ENCODE peak calls at places on chromosomes 1 and 21, in six cellular contexts. U, Z, Q, B, W and A are unnamed samples.
A peak's percentile ranks its signal among the peaks of the same experiment; 100 is the strongest.

GRCh38 chr1:226060976-226061792 is 1.3 kb upstream of the H3-3A start:
- DNase-seq in U (no peak), Z (peak; percentile 38), W (no peak), Q (no peak), B (peak; percentile 25), A (no peak)

GRCh38 chr1:54114001-54114400 is 38.8 kb downstream of the CDCP2 start:
- DNase-seq in U (no peak), Z (no peak), Q (no peak), B (no peak), W (no peak), A (no peak)

GRCh38 chr1:19941121-19941520 is 17.7 kb upstream of the PLA2G2E start:
- DNase-seq in Z (no peak), B (no peak), W (no peak), U (no peak), Q (no peak), A (no peak)

GRCh38 chr1:31981976-31982375 is 31.7 kb upstream of the KHDRBS1 start:
- DNase-seq in B (peak; percentile 33), W (no peak), Q (no peak), Z (no peak), U (no peak), A (peak; percentile 82)

GRCh38 chr1:179105393-179105792 is 23.5 kb downstream of the TOR3A start:
- DNase-seq in W (peak; percentile 89), Q (no peak), Z (no peak), U (no peak), B (peak; percentile 63), A (no peak)

GRCh38 chr1:51189421-51190073 is 46.5 kb upstream of the RNF11 start:
- DNase-seq in W (peak; percentile 64), U (no peak), B (peak; percentile 79), Q (peak; percentile 38), Z (peak; percentile 84), A (peak; percentile 56)

GRCh38 chr1:23599125-23599524 is 39.8 kb upstream of the ID3 start:
- DNase-seq in U (no peak), W (no peak), Z (no peak), B (no peak), Q (no peak), A (no peak)

GRCh38 chr1:64941466-64942117 is 24.8 kb downstream of the JAK1 start:
- DNase-seq in W (no peak), Z (no peak), U (no peak), Q (no peak), B (no peak), A (no peak)

GRCh38 chr1:59878370-59878769 is 48.2 kb downstream of the CYP2J2 start:
- DNase-seq in U (no peak), Z (no peak), W (peak; percentile 42), B (no peak), Q (no peak), A (no peak)

GRCh38 chr1:23624440-23624839 is 65.1 kb upstream of the ID3 start:
- DNase-seq in Z (no peak), Q (no peak), W (no peak), U (no peak), B (no peak), A (no peak)

GRCh38 chr1:26290061-26290415 is 10.2 kb downstream of the SH3BGRL3 start:
- DNase-seq in Q (no peak), B (no peak), U (no peak), W (no peak), Z (no peak), A (no peak)

GRCh38 chr1:68046423-68046822 is 4.0 kb downstream of the DIRAS3 start:
- DNase-seq in Q (no peak), U (no peak), B (no peak), W (peak; percentile 6), Z (no peak), A (no peak)

GRCh38 chr1:178976541-178976940 is 49.2 kb upstream of the FAM20B start:
- DNase-seq in Z (no peak), Q (no peak), W (no peak), U (no peak), B (no peak), A (no peak)

GRCh38 chr1:39671793-39672550 is at the start of gene NT5C1A:
- DNase-seq in W (peak; percentile 60), U (no peak), Z (no peak), Q (no peak), B (no peak), A (no peak)

GRCh38 chr1:150995896-150996295 is 10.8 kb downstream of the MINDY1 start:
- DNase-seq in U (no peak), Q (peak; percentile 43), W (peak; percentile 66), B (peak; percentile 58), Z (peak; percentile 49), A (peak; percentile 45)

GRCh38 chr1:32972814-32973428 is 8.3 kb upstream of the RNF19B start:
- DNase-seq in U (no peak), B (peak; percentile 67), Z (peak; percentile 51), Q (peak; percentile 67), W (peak; percentile 93), A (no peak)

GRCh38 chr1:180327089-180327488 is 97.0 kb downstream of the LHX4 start:
- DNase-seq in Q (no peak), U (no peak), B (no peak), W (no peak), Z (no peak), A (no peak)
- H2AFZ ChIP-seq in Q (no peak overlapping the region), U (no peak overlapping the region), B (no peak overlapping the region), W (no peak overlapping the region), Z (no peak overlapping the region), A (no peak overlapping the region)

GRCh38 chr21:36926989-36927695 is 39.3 kb downstream of the HLCS start:
- DNase-seq in Q (no peak), Z (peak; percentile 65), B (peak; percentile 48), U (no peak), W (no peak), A (no peak)
- TF ChIP-seq EZH2 in Q (no peak), Z (no peak), B (no peak), U (no peak), W (no peak), A (no peak)

DNA sequence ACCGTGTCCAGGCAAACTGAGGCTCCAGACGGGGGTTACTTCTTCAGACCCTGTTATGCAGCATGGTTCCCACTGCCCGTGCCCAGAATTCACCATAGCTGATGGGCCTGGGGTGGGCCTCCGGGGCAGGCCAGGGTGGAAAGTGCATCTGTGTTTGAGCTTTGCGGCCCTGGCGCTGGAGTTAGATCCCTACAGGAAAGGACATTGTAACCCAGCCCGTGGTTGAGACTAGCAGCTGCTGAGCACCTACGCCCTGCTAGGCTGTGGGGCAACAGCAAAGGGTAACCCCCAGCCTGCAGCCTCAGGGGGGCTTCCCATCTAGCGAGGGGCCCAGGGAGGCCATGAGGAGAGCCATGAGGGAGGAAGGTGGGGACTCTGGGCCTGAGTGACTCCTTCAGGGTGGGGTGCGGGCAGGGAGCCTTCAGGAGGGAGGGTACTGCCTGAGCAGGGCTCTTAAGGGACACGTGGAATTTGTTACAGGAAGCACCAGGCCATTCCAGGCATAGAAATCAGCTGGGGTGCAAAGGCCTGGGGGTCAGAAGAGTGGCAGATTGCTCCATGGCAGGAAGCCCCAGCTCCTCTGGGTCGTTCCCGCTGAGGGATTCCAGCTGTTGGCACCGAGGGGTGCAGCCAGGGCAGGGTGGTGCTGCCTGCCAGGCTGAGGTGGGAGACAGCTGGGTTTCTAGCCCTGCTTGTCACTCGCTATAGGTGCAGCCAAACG is 18.9 kb downstream of the TNFRSF1B start:
- DNase-seq in W (no peak), Q (no peak), U (no peak), B (no peak), Z (peak; percentile 45), A (no peak)
- H3K4me3 ChIP-seq in W (no peak overlapping the region), Q (no peak overlapping the region), U (no peak overlapping the region), B (no peak overlapping the region), Z (no peak overlapping the region), A (no peak overlapping the region)

DNA sequence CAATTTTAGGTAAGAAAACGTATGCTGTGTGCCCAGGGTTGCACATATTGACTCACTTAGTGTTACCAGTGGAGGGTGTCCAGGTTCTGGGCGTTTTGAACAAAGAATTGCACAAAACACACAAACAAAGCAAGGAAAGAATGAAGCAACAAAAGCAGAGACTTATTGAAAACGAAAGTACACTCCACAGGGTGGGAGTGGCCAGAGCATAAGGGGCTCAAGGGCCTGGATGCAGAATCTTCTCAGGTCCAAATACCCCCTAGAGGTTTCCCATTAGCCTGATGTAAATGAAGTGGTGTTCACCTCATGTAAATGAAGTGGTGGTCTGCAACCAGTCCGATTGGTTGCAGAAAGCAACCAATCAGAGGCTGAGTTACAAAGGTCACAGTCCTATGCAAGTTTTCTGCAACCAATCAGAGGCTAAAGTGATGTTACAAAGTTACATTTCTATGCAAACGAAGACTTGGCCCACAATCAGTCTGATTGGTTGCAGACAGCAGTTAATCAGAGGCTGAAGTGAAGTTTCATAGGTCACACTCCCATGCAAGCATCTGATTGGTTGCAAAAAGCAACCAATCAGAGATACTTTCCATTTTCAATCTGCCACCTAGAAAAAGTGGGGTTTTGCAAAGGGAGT is 228.3 kb downstream of the ST6GALNAC3 start:
- DNase-seq in Q (no peak), B (no peak), W (no peak), U (no peak), Z (no peak), A (no peak)
- H2AFZ ChIP-seq in Q (peak overlapping the region; percentile 15), B (no peak overlapping the region), W (no peak overlapping the region), U (no peak overlapping the region), Z (no peak overlapping the region), A (no peak overlapping the region)